ENCODE peak calls at places on chromosomes 12 and 14, in seven cellular contexts. Y is stimulated activated CD4-positive, alpha-beta T cell treated with anti-CD3 and anti-CD28 coated beads, TNF-alpha, amount 100 ng/mL, for 24 hours; V is lower leg skin; S is CD4-positive, alpha-beta T cell; E is germinal center; H is effector memory CD4-positive, alpha-beta T cell; F is fibroblast of mammary gland. A is an unnamed sample.
A peak's percentile ranks its signal among the peaks of the same experiment; 100 is the strongest.

GRCh38 chr12:46354111-46354798 is 18.3 kb downstream of the SLC38A2 start:
- DNase-seq in S (no peak), E (no peak), V (no peak), H (no peak), F (no peak), Y (no peak), A (no peak)

GRCh38 chr14:101019974-101020710 is 116.6 kb upstream of the RTL1 start:
- DNase-seq in S (no peak), Y (no peak), V (no peak), H (no peak), E (no peak), F (no peak), A (no peak)

GRCh38 chr14:22561661-22562579 is 27.1 kb downstream of the DAD1 start:
- DNase-seq in S (peak; percentile 56), E (no peak), V (no peak), H (peak; percentile 77), F (no peak), Y (no peak), A (peak; percentile 70)

GRCh38 chr12:110367209-110367864 is 36.2 kb downstream of the ANAPC7 start:
- DNase-seq in Y (no peak), E (no peak), F (no peak), H (no peak), V (no peak), S (no peak), A (no peak)

GRCh38 chr12:93333828-93334227 is 43.9 kb upstream of the NUDT4 start:
- DNase-seq in E (no peak), H (no peak), V (no peak), S (no peak), Y (no peak), F (no peak), A (no peak)

GRCh38 chr12:107736914-107737313 is 24.0 kb downstream of the PRDM4 start:
- DNase-seq in S (no peak), Y (no peak), E (peak; percentile 86), F (no peak), V (no peak), H (no peak), A (no peak)

GRCh38 chr12:40569626-40570179 is 122.5 kb upstream of the CNTN1 start:
- DNase-seq in E (no peak), V (no peak), Y (no peak), F (peak; percentile 8), H (no peak), S (no peak), A (no peak)

GRCh38 chr14:100906420-100906819 is 2.9 kb upstream of the RTL1 start:
- DNase-seq in S (no peak), H (no peak), F (no peak), E (no peak), V (no peak), Y (no peak), A (no peak)

GRCh38 chr12:39467432-39467870 is 24.5 kb upstream of the KIF21A start:
- DNase-seq in V (no peak), F (peak; percentile 26), Y (no peak), E (no peak), H (no peak), S (no peak), A (peak; percentile 84)

GRCh38 chr12:122116707-122117535 is 38.4 kb downstream of the MLXIP start:
- DNase-seq in Y (no peak), F (no peak), V (no peak), E (no peak), H (no peak), S (no peak), A (peak; percentile 73)

GRCh38 chr12:75666980-75667359 is 155.6 kb upstream of the KRR1 start:
- DNase-seq in H (no peak), V (no peak), S (no peak), E (no peak), F (peak; percentile 91), Y (no peak), A (no peak)

GRCh38 chr12:129614221-129614885 is 289.5 kb downstream of the TMEM132D start:
- DNase-seq in Y (no peak), F (no peak), V (no peak), H (no peak), E (no peak), S (no peak), A (no peak)

GRCh38 chr12:114774181-114774580 is 90.2 kb upstream of the TBX3 start:
- DNase-seq in V (no peak), F (peak; percentile 7), Y (no peak), E (no peak), S (no peak), H (no peak), A (peak; percentile 60)

GRCh38 chr12:31588976-31589375 is 2.0 kb downstream of the DENND5B start:
- DNase-seq in E (no peak), H (no peak), S (no peak), Y (no peak), V (no peak), F (peak; percentile 6), A (no peak)

GRCh38 chr14:54739514-54739913 is 163.1 kb downstream of the GCH1 start:
- DNase-seq in E (no peak), Y (no peak), H (no peak), V (no peak), S (no peak), F (no peak), A (no peak)

GRCh38 chr14:20630340-20631022 is 11.0 kb downstream of the OR6S1 start:
- DNase-seq in F (peak; percentile 75), H (no peak), V (no peak), E (peak; percentile 22), Y (no peak), S (no peak), A (peak; percentile 54)

GRCh38 chr12:570949-571794 is 92.1 kb downstream of the NINJ2 start:
- DNase-seq in F (peak; percentile 92), V (peak; percentile 85), E (no peak), H (no peak), Y (no peak), S (no peak), A (peak; percentile 86)